ENCODE peak calls at places on chromosomes 2 and 18, in nine cellular contexts. S, I, X, J, E, Y, M, Q and H are unnamed samples.
A peak's percentile ranks its signal among the peaks of the same experiment; 100 is the strongest.

GRCh38 chr18:36942264-36942663 is 113.3 kb downstream of the KIAA1328 start:
- DNase-seq in I (peak; percentile 26), Y (peak; percentile 4), M (peak; percentile 50), Q (no peak), J (peak; percentile 8), E (peak; percentile 66), X (peak; percentile 75), S (peak; percentile 24), H (peak; percentile 4)

GRCh38 chr18:22703883-22704626 is 229.1 kb upstream of the RBBP8 start:
- DNase-seq in J (peak; percentile 26), Y (peak; percentile 53), I (peak; percentile 66), X (peak; percentile 44), M (peak; percentile 66), Q (peak; percentile 4), S (peak; percentile 48), E (peak; percentile 74), H (no peak)

GRCh38 chr18:50128506-50129271 is 66.3 kb downstream of the MYO5B start:
- DNase-seq in I (no peak), J (peak; percentile 17), M (no peak), X (no peak), S (no peak), E (peak; percentile 68), Y (peak; percentile 13), Q (no peak), H (no peak)

GRCh38 chr18:32847719-32848118 is 74.9 kb upstream of the KLHL14 start:
- DNase-seq in M (no peak), S (no peak), X (no peak), E (peak; percentile 79), Y (no peak), I (no peak), J (no peak), Q (no peak), H (no peak)

GRCh38 chr2:239229545-239230279 is 171.1 kb downstream of the HDAC4 start:
- DNase-seq in I (no peak), E (no peak), Y (no peak), Q (no peak), M (no peak), J (no peak), S (no peak), X (no peak), H (no peak)

GRCh38 chr2:2960817-2961216 is 416.8 kb downstream of the EIPR1 start:
- DNase-seq in Q (no peak), Y (no peak), X (no peak), J (no peak), E (peak; percentile 41), M (no peak), I (no peak), S (no peak), H (no peak)

GRCh38 chr2:196515041-196515440 is 124.5 kb upstream of the CCDC150 start:
- DNase-seq in J (no peak), X (no peak), M (no peak), S (no peak), Y (no peak), Q (no peak), E (no peak), I (no peak), H (no peak)

GRCh38 chr2:144015655-144016245 is 504.2 kb downstream of the ZEB2 start:
- DNase-seq in S (no peak), I (peak; percentile 78), M (no peak), E (no peak), Y (no peak), X (no peak), J (no peak), Q (no peak), H (no peak)

GRCh38 chr2:196983934-196984333 is 57.4 kb upstream of the PGAP1 start:
- DNase-seq in J (no peak), X (no peak), Q (no peak), E (no peak), Y (no peak), S (no peak), M (no peak), I (peak; percentile 18), H (no peak)

GRCh38 chr2:232406556-232407310 is at the start of gene ALPG:
- DNase-seq in M (no peak), E (peak; percentile 46), X (no peak), Q (no peak), S (no peak), I (no peak), Y (no peak), J (no peak), H (no peak)

GRCh38 chr2:127330753-127331152 is 36.8 kb upstream of the ERCC3 start:
- DNase-seq in E (no peak), Y (no peak), S (no peak), Q (no peak), I (no peak), M (no peak), J (no peak), X (no peak), H (no peak)

GRCh38 chr2:45177870-45178269 is 168.6 kb upstream of the SIX2 start:
- DNase-seq in J (no peak), E (no peak), X (no peak), Q (no peak), M (no peak), S (peak; percentile 8), Y (peak; percentile 87), I (peak; percentile 87), H (no peak)

GRCh38 chr2:207974214-207974600 is 51.1 kb downstream of the PLEKHM3 start:
- DNase-seq in I (no peak), X (no peak), E (peak; percentile 33), J (no peak), Q (no peak), Y (no peak), S (no peak), M (no peak), H (no peak)

GRCh38 chr2:201793631-201794030 is 12.7 kb upstream of the CDK15 start:
- DNase-seq in Y (no peak), Q (no peak), I (peak; percentile 10), M (no peak), J (no peak), S (no peak), X (no peak), E (no peak), H (no peak)